ENCODE peak calls at places on chromosome 3, in eight cellular contexts. T is lower lobe of right lung; X is CD8-positive, alpha-beta T cell; H is Karpas-422; L is hepatocyte; F is uterus; U is upper lobe of right lung; V is heart right ventricle. D is an unnamed sample. For H3K36me3, the result is how much of the 10 kb centered on the place peaks cover.

GRCh38 chr3:195699148-195699771 is 21.5 kb upstream of the MUC20 start:
- DNase-seq in T (no peak), X (no peak), H (no peak), L (no peak), F (no peak), U (no peak), V (no peak), D (no peak)

GRCh38 chr3:16137044-16137443 is 37.4 kb upstream of the GALNT15 start:
- DNase-seq in T (no peak), X (no peak), H (no peak), L (no peak), F (no peak), U (no peak), V (no peak), D (no peak)

GRCh38 chr3:15556512-15556911 is 35.0 kb upstream of the COLQ start:
- DNase-seq in T (no peak), X (no peak), H (peak), L (no peak), F (no peak), U (no peak), V (no peak), D (no peak)

GRCh38 chr3:172040976-172041963 is 1.9 kb downstream of the FNDC3B start:
- DNase-seq in T (no peak), X (no peak), H (no peak), L (peak), F (peak), U (peak), V (peak), D (peak)

GRCh38 chr3:183149915-183150825 is 12.4 kb downstream of the LAMP3 start:
- DNase-seq in T (no peak), X (no peak), H (peak), L (no peak), F (no peak), U (no peak), V (no peak), D (no peak)

GRCh38 chr3:166785851-166786250 is 594.2 kb downstream of the ZBBX start:
- DNase-seq in T (no peak), X (no peak), H (no peak), L (no peak), F (no peak), U (no peak), V (no peak), D (no peak)

GRCh38 chr3:25854635-25855034 is 64.7 kb downstream of the OXSM start:
- DNase-seq in T (no peak), X (no peak), H (no peak), L (peak), F (no peak), U (no peak), V (no peak), D (no peak)

GRCh38 chr3:119294402-119294888 is 262 bp downstream of the ARHGAP31 start:
- DNase-seq in T (peak), X (peak), H (peak), L (peak), F (peak), U (peak), V (peak), D (peak)

GRCh38 chr3:69250014-69250413 is 127.6 kb upstream of the LMOD3 start:
- DNase-seq in T (no peak), X (peak), H (no peak), L (peak), F (no peak), U (no peak), V (no peak), D (no peak)

GRCh38 chr3:166527325-166527724 is 690.1 kb upstream of the BCHE start:
- DNase-seq in T (no peak), X (no peak), H (no peak), L (no peak), F (no peak), U (no peak), V (no peak), D (no peak)

DNA sequence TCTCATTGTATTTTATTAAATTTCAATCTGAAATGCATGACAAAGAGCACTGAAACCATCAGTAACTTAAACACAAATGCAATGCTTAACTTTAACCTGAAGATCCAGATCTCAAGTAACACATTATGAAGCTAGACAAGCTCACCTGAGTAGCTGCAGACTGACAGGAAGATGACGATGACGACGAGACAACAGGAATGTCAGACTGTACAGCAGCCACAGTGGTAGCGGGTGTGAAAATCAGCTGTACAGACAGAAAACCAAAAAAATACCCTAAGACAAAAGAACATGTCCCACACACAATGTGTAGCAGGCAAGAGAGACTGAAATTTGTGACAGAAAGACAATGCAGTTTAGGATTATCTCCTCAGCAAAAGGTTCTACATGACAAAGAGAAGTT is 36.3 kb downstream of the PHC3 start:
- DNase-seq in T (no peak), X (no peak), H (no peak), L (no peak), F (no peak), U (no peak), V (no peak), D (no peak)
- H3K36me3 ChIP-seq in T (half or more), X (under half), H (under half), L (under half), F (under half), U (half or more), V (under half), D (under half)

GRCh38 chr3:170441412-170441811 is 22.7 kb downstream of the CLDN11 start:
- DNase-seq in T (no peak), X (no peak), H (no peak), L (no peak), F (no peak), U (no peak), V (no peak), D (no peak)
- H3K27ac ChIP-seq in T (no peak), X (no peak), H (no peak), L (no peak), F (no peak), U (no peak), V (no peak), D (no peak)

GRCh38 chr3:80097674-80098073 is 329.9 kb upstream of the ROBO1 start:
- DNase-seq in T (no peak), X (no peak), H (no peak), L (no peak), F (no peak), U (no peak), V (no peak), D (no peak)
- H3K36me3 ChIP-seq in T (under half), X (under half), H (under half), L (under half), F (under half), U (under half), V (under half), D (under half)

GRCh38 chr3:39144748-39145380 is 8.5 kb downstream of the CSRNP1 start:
- DNase-seq in T (no peak), X (no peak), H (no peak), L (no peak), F (no peak), U (no peak), V (no peak), D (no peak)

GRCh38 chr3:39144095-39144747 is 9.2 kb downstream of the CSRNP1 start:
- DNase-seq in T (no peak), X (no peak), H (no peak), L (peak), F (no peak), U (no peak), V (no peak), D (no peak)

GRCh38 chr3:39141211-39141995 is 12.0 kb downstream of the CSRNP1 start:
- DNase-seq in T (peak), X (no peak), H (no peak), L (peak), F (peak), U (peak), V (peak), D (no peak)

GRCh38 chr3:39142067-39142466 is 11.3 kb downstream of the CSRNP1 start:
- DNase-seq in T (no peak), X (no peak), H (no peak), L (no peak), F (no peak), U (no peak), V (no peak), D (no peak)

GRCh38 chr3:39143051-39143885 is 10.1 kb downstream of the CSRNP1 start:
- DNase-seq in T (no peak), X (no peak), H (no peak), L (no peak), F (no peak), U (no peak), V (no peak), D (no peak)
- H3K27ac ChIP-seq in T (peak), X (no peak), H (no peak), L (no peak), F (peak), U (peak), V (peak), D (no peak)

GRCh38 chr3:158685151-158685550 is 12.7 kb upstream of the LXN start:
- DNase-seq in T (no peak), X (no peak), H (no peak), L (no peak), F (no peak), U (no peak), V (no peak), D (no peak)
- H3K36me3 ChIP-seq in T (half or more), X (under half), H (under half), L (under half), F (under half), U (under half), V (under half), D (under half)

GRCh38 chr3:128994173-128994512 is 267 bp upstream of the CFAP92 start:
- DNase-seq in T (no peak), X (no peak), H (no peak), L (no peak), F (no peak), U (no peak), V (no peak), D (no peak)

GRCh38 chr3:128992926-128993460 is 883 bp downstream of the CFAP92 start:
- DNase-seq in T (no peak), X (no peak), H (no peak), L (no peak), F (no peak), U (no peak), V (no peak), D (no peak)

GRCh38 chr3:128995737-128996136 is 1.9 kb upstream of the CFAP92 start:
- DNase-seq in T (no peak), X (no peak), H (no peak), L (no peak), F (no peak), U (no peak), V (no peak), D (no peak)

GRCh38 chr3:128994581-128995161 is 795 bp upstream of the CFAP92 start:
- DNase-seq in T (no peak), X (no peak), H (no peak), L (no peak), F (no peak), U (no peak), V (no peak), D (no peak)

DNA sequence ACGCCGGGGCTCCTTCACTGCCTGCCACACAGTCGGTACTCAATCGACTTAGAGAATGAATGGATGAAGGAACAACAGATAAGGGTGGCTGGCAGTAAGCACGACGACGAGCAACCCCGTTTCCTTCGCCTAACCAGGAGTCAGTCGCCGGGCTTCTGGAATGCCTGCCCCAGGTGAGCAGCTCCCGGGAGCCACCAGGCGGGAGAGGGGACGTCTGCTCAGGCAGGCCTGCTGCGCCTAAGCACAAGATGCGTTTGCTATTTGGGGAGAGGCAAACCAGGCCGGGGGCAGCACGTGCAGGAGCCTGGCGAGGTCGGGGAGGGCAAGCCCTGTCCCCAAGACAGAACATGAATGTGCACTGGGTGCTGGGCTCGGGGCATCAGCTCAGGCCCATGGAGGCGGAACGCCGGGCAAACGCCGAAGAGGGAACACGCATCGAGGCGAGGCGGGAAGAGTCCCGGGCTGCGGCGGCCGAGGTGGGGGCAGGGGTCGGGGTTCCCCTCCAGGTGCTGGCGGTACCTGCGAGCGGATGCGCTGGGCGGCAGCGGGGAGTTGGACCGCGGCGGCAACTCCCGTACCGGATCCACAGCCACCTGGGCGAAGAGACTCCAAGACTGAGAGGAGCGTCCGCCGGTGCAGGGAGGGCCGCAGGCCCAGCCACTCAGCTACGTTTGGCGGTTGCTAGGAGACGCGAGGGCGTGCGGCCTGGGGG is at the start of gene CFAP92:
- DNase-seq in T (peak), X (peak), H (peak), L (peak), F (peak), U (peak), V (peak), D (peak)
- H3K27ac ChIP-seq in T (no peak), X (peak), H (no peak), L (no peak), F (no peak), U (no peak), V (no peak), D (no peak)

D was measured in testis.